ENCODE peak calls at places on chromosomes 7 and 10, in four cellular contexts. Q is RKO, E is HuH-7, C is lower leg skin. N is an unnamed sample.

GRCh38 chr7:117248810-117249209 is 74.0 kb downstream of the WNT2 start:
- DNase-seq in Q (no peak), E (no peak), C (no peak), N (no peak)

GRCh38 chr7:10429031-10429430 is 544.6 kb upstream of the PHF14 start:
- DNase-seq in Q (no peak), E (no peak), C (no peak), N (no peak)

GRCh38 chr7:480531-481218 is 39.0 kb downstream of the PDGFA start:
- DNase-seq in Q (no peak), E (no peak), C (no peak), N (no peak)

GRCh38 chr7:126689037-126689436 is 563.7 kb downstream of the GRM8 start:
- DNase-seq in Q (no peak), E (no peak), C (no peak), N (no peak)

GRCh38 chr7:85320699-85321476 is 134.0 kb upstream of the SEMA3D start:
- DNase-seq in Q (no peak), E (no peak), C (no peak), N (no peak)

GRCh38 chr7:147412782-147413186 is 1177.8 kb upstream of the C7orf33 start:
- DNase-seq in Q (no peak), E (no peak), C (no peak), N (peak)

GRCh38 chr10:27815261-27815660 is 69.6 kb upstream of the MKX start:
- DNase-seq in Q (no peak), E (no peak), C (no peak), N (no peak)

GRCh38 chr7:116772423-116772852 is 89.9 kb upstream of the CAPZA2 start:
- DNase-seq in Q (peak), E (peak), C (no peak), N (peak)

N was measured in A549.